ENCODE peak calls at places on chromosomes 12 and 14, in nine cellular contexts. V is stimulated activated CD4-positive, alpha-beta T cell treated with anti-CD3 and anti-CD28 coated beads, TNF-alpha, amount 100 ng/mL, for 4 hours; X is nephron progenitor cell; H is HuH-7; W is HFF-Myc; S is bronchial epithelial cell; Y is hypothalamus; C is naive thymus-derived CD8-positive, alpha-beta T cell; M is activated naive CD4-positive, alpha-beta T cell treated with anti-CD3 and anti-CD28 coated beads for 36 hours. D is an unnamed sample.
A peak's percentile ranks its signal among the peaks of the same experiment; 100 is the strongest.

GRCh38 chr14:22556990-22557623 is 31.9 kb downstream of the DAD1 start:
- DNase-seq in Y (peak; percentile 45), W (no peak), M (peak; percentile 95), C (peak; percentile 94), S (peak; percentile 51), V (peak; percentile 98), H (peak; percentile 93), X (peak; percentile 94), D (peak; percentile 94)

GRCh38 chr12:130989391-130989790 is 35.7 kb downstream of the ADGRD1 start:
- DNase-seq in V (no peak), S (no peak), Y (no peak), H (no peak), C (no peak), W (no peak), M (no peak), X (no peak), D (no peak)

GRCh38 chr14:93430889-93431670 is at the start of gene UNC79:
- DNase-seq in M (peak; percentile 10), S (no peak), X (peak; percentile 85), H (peak; percentile 6), V (no peak), C (no peak), W (no peak), Y (peak; percentile 27), D (no peak)

GRCh38 chr12:121652767-121653497 is 16.5 kb downstream of the MORN3 start:
- DNase-seq in M (no peak), X (no peak), Y (no peak), S (no peak), V (no peak), W (no peak), H (no peak), C (no peak), D (no peak)

GRCh38 chr12:3381059-3382047 is 109.7 kb upstream of the PRMT8 start:
- DNase-seq in X (no peak), W (peak; percentile 90), Y (no peak), M (no peak), S (no peak), H (no peak), C (no peak), V (no peak), D (no peak)

GRCh38 chr12:53220857-53221202 is 11.2 kb downstream of the RARG start:
- DNase-seq in W (peak; percentile 60), C (peak; percentile 68), V (peak; percentile 73), H (peak; percentile 100), Y (no peak), M (peak; percentile 80), X (peak; percentile 94), S (peak; percentile 73), D (peak; percentile 54)

GRCh38 chr14:55451398-55451797 is 11.0 kb upstream of the TBPL2 start:
- DNase-seq in W (no peak), Y (no peak), V (no peak), H (no peak), M (no peak), C (no peak), S (peak; percentile 20), X (no peak), D (no peak)

GRCh38 chr14:94571950-94572349 is 9.3 kb upstream of the SERPINA5 start:
- DNase-seq in X (no peak), H (no peak), C (no peak), Y (no peak), M (no peak), S (peak; percentile 40), W (no peak), V (no peak), D (no peak)

GRCh38 chr12:96221391-96221790 is 27.2 kb downstream of the ELK3 start:
- DNase-seq in C (no peak), M (no peak), H (no peak), S (peak; percentile 70), X (no peak), V (no peak), W (no peak), Y (no peak), D (no peak)

GRCh38 chr14:65422093-65422834 is 9.7 kb downstream of the FUT8 start:
- DNase-seq in H (no peak), Y (no peak), M (no peak), S (no peak), X (no peak), C (no peak), W (no peak), V (no peak), D (no peak)

GRCh38 chr12:546920-547845 is 87.4 kb downstream of the B4GALNT3 start:
- DNase-seq in H (peak; percentile 93), C (peak; percentile 64), X (peak; percentile 83), M (peak; percentile 73), Y (no peak), W (no peak), V (peak; percentile 63), S (peak; percentile 10), D (peak; percentile 47)

GRCh38 chr14:101377069-101377468 is 184.2 kb upstream of the DIO3 start:
- DNase-seq in X (no peak), M (no peak), W (no peak), C (no peak), V (no peak), Y (no peak), H (no peak), S (no peak), D (no peak)